ENCODE peak calls at places on chromosomes 1 and 21, in seven cellular contexts. One of them, this sample, is unnamed.

GRCh38 chr1:174769961-174770549 is 229.7 kb upstream of the CACYBP start:
- DNase-seq in COLO829: peak
- DNase-seq in NT2/D1: peak
- DNase-seq in stimulated activated naive CD4-positive, alpha-beta T cell: peak
- DNase-seq in CD4-positive, alpha-beta T cell: no peak
- DNase-seq in activated T-cell treated with anti-CD3 and anti-CD28 coated beads for 4 hours: no peak
- DNase-seq in CD8-positive, alpha-beta memory T cell: no peak
- DNase-seq in this sample: no peak

GRCh38 chr1:237220243-237220642 is 178.3 kb downstream of the RYR2 start:
- DNase-seq in activated T-cell treated with anti-CD3 and anti-CD28 coated beads for 4 hours: no peak
- DNase-seq in NT2/D1: no peak
- DNase-seq in COLO829: no peak
- DNase-seq in stimulated activated naive CD4-positive, alpha-beta T cell: no peak
- DNase-seq in CD8-positive, alpha-beta memory T cell: no peak
- DNase-seq in CD4-positive, alpha-beta T cell: no peak
- DNase-seq in this sample: no peak

GRCh38 chr1:99737016-99737415 is 29.4 kb downstream of the FRRS1 start:
- DNase-seq in activated T-cell treated with anti-CD3 and anti-CD28 coated beads for 4 hours: no peak
- DNase-seq in CD8-positive, alpha-beta memory T cell: no peak
- DNase-seq in stimulated activated naive CD4-positive, alpha-beta T cell: no peak
- DNase-seq in CD4-positive, alpha-beta T cell: no peak
- DNase-seq in COLO829: peak
- DNase-seq in NT2/D1: peak
- DNase-seq in this sample: no peak

GRCh38 chr1:23793018-23793781 is 2.3 kb downstream of the LYPLA2 start:
- DNase-seq in NT2/D1: no peak
- DNase-seq in CD8-positive, alpha-beta memory T cell: peak
- DNase-seq in COLO829: peak
- DNase-seq in activated T-cell treated with anti-CD3 and anti-CD28 coated beads for 4 hours: no peak
- DNase-seq in stimulated activated naive CD4-positive, alpha-beta T cell: no peak
- DNase-seq in CD4-positive, alpha-beta T cell: no peak
- DNase-seq in this sample: peak

GRCh38 chr1:165634154-165634921 is 3.3 kb downstream of the MGST3 start:
- DNase-seq in NT2/D1: no peak
- DNase-seq in activated T-cell treated with anti-CD3 and anti-CD28 coated beads for 4 hours: no peak
- DNase-seq in COLO829: no peak
- DNase-seq in CD4-positive, alpha-beta T cell: no peak
- DNase-seq in CD8-positive, alpha-beta memory T cell: no peak
- DNase-seq in stimulated activated naive CD4-positive, alpha-beta T cell: no peak
- DNase-seq in this sample: no peak

GRCh38 chr1:209150114-209150513 is 433.4 kb upstream of the CAMK1G start:
- DNase-seq in activated T-cell treated with anti-CD3 and anti-CD28 coated beads for 4 hours: no peak
- DNase-seq in stimulated activated naive CD4-positive, alpha-beta T cell: no peak
- DNase-seq in COLO829: peak
- DNase-seq in CD8-positive, alpha-beta memory T cell: no peak
- DNase-seq in NT2/D1: peak
- DNase-seq in CD4-positive, alpha-beta T cell: no peak
- DNase-seq in this sample: no peak

GRCh38 chr1:13808729-13809131 is 108.7 kb downstream of the PRDM2 start:
- DNase-seq in stimulated activated naive CD4-positive, alpha-beta T cell: no peak
- DNase-seq in CD4-positive, alpha-beta T cell: no peak
- DNase-seq in COLO829: no peak
- DNase-seq in NT2/D1: no peak
- DNase-seq in CD8-positive, alpha-beta memory T cell: no peak
- DNase-seq in activated T-cell treated with anti-CD3 and anti-CD28 coated beads for 4 hours: no peak
- DNase-seq in this sample: no peak

GRCh38 chr21:17083084-17083483 is 429.8 kb upstream of the CXADR start:
- DNase-seq in activated T-cell treated with anti-CD3 and anti-CD28 coated beads for 4 hours: no peak
- DNase-seq in stimulated activated naive CD4-positive, alpha-beta T cell: no peak
- DNase-seq in NT2/D1: no peak
- DNase-seq in COLO829: no peak
- DNase-seq in CD4-positive, alpha-beta T cell: no peak
- DNase-seq in CD8-positive, alpha-beta memory T cell: no peak
- DNase-seq in this sample: no peak

GRCh38 chr1:83998599-83999315 is at the start of gene TTLL7:
- DNase-seq in CD8-positive, alpha-beta memory T cell: peak
- DNase-seq in NT2/D1: peak
- DNase-seq in COLO829: peak
- DNase-seq in activated T-cell treated with anti-CD3 and anti-CD28 coated beads for 4 hours: peak
- DNase-seq in CD4-positive, alpha-beta T cell: peak
- DNase-seq in stimulated activated naive CD4-positive, alpha-beta T cell: no peak
- DNase-seq in this sample: peak

GRCh38 chr1:39540504-39541031 is 36.0 kb downstream of the PABPC4 start:
- DNase-seq in COLO829: peak
- DNase-seq in CD4-positive, alpha-beta T cell: no peak
- DNase-seq in stimulated activated naive CD4-positive, alpha-beta T cell: no peak
- DNase-seq in CD8-positive, alpha-beta memory T cell: no peak
- DNase-seq in NT2/D1: no peak
- DNase-seq in activated T-cell treated with anti-CD3 and anti-CD28 coated beads for 4 hours: no peak
- DNase-seq in this sample: no peak

GRCh38 chr1:62438163-62438562 is 1.3 kb downstream of the USP1 start:
- DNase-seq in stimulated activated naive CD4-positive, alpha-beta T cell: no peak
- DNase-seq in NT2/D1: no peak
- DNase-seq in CD4-positive, alpha-beta T cell: no peak
- DNase-seq in activated T-cell treated with anti-CD3 and anti-CD28 coated beads for 4 hours: no peak
- DNase-seq in CD8-positive, alpha-beta memory T cell: no peak
- DNase-seq in COLO829: no peak
- DNase-seq in this sample: no peak

GRCh38 chr1:33255347-33256311 is 663 bp upstream of the ZNF362 start:
- DNase-seq in CD4-positive, alpha-beta T cell: peak
- DNase-seq in NT2/D1: peak
- DNase-seq in CD8-positive, alpha-beta memory T cell: peak
- DNase-seq in stimulated activated naive CD4-positive, alpha-beta T cell: peak
- DNase-seq in activated T-cell treated with anti-CD3 and anti-CD28 coated beads for 4 hours: peak
- DNase-seq in COLO829: no peak
- DNase-seq in this sample: peak

GRCh38 chr1:245587435-245588105 is 432.8 kb downstream of the KIF26B start:
- DNase-seq in CD8-positive, alpha-beta memory T cell: no peak
- DNase-seq in NT2/D1: no peak
- DNase-seq in stimulated activated naive CD4-positive, alpha-beta T cell: no peak
- DNase-seq in COLO829: no peak
- DNase-seq in activated T-cell treated with anti-CD3 and anti-CD28 coated beads for 4 hours: no peak
- DNase-seq in CD4-positive, alpha-beta T cell: no peak
- DNase-seq in this sample: no peak

GRCh38 chr1:11789126-11790067 is 16.4 kb downstream of the MTHFR start:
- DNase-seq in stimulated activated naive CD4-positive, alpha-beta T cell: no peak
- DNase-seq in NT2/D1: no peak
- DNase-seq in CD8-positive, alpha-beta memory T cell: no peak
- DNase-seq in activated T-cell treated with anti-CD3 and anti-CD28 coated beads for 4 hours: no peak
- DNase-seq in COLO829: no peak
- DNase-seq in CD4-positive, alpha-beta T cell: no peak
- DNase-seq in this sample: no peak

GRCh38 chr1:14049965-14050364 is 350.0 kb downstream of the PRDM2 start:
- DNase-seq in CD4-positive, alpha-beta T cell: no peak
- DNase-seq in stimulated activated naive CD4-positive, alpha-beta T cell: no peak
- DNase-seq in NT2/D1: no peak
- DNase-seq in COLO829: no peak
- DNase-seq in CD8-positive, alpha-beta memory T cell: no peak
- DNase-seq in activated T-cell treated with anti-CD3 and anti-CD28 coated beads for 4 hours: no peak
- DNase-seq in this sample: no peak

GRCh38 chr1:208433086-208433485 is 188.9 kb upstream of the PLXNA2 start:
- DNase-seq in CD4-positive, alpha-beta T cell: no peak
- DNase-seq in COLO829: no peak
- DNase-seq in CD8-positive, alpha-beta memory T cell: no peak
- DNase-seq in stimulated activated naive CD4-positive, alpha-beta T cell: no peak
- DNase-seq in activated T-cell treated with anti-CD3 and anti-CD28 coated beads for 4 hours: no peak
- DNase-seq in NT2/D1: no peak
- DNase-seq in this sample: no peak

GRCh38 chr1:100443739-100444571 is 91.6 kb downstream of the CDC14A start:
- DNase-seq in CD4-positive, alpha-beta T cell: no peak
- DNase-seq in activated T-cell treated with anti-CD3 and anti-CD28 coated beads for 4 hours: no peak
- DNase-seq in CD8-positive, alpha-beta memory T cell: peak
- DNase-seq in stimulated activated naive CD4-positive, alpha-beta T cell: peak
- DNase-seq in NT2/D1: no peak
- DNase-seq in COLO829: no peak
- DNase-seq in this sample: no peak

GRCh38 chr21:18245493-18245967 is 897 bp downstream of the CHODL start:
- DNase-seq in COLO829: no peak
- DNase-seq in stimulated activated naive CD4-positive, alpha-beta T cell: no peak
- DNase-seq in CD8-positive, alpha-beta memory T cell: no peak
- DNase-seq in NT2/D1: no peak
- DNase-seq in activated T-cell treated with anti-CD3 and anti-CD28 coated beads for 4 hours: no peak
- DNase-seq in CD4-positive, alpha-beta T cell: no peak
- DNase-seq in this sample: no peak

GRCh38 chr1:37764888-37765441 is at the start of gene EPHA10:
- DNase-seq in CD4-positive, alpha-beta T cell: no peak
- DNase-seq in COLO829: no peak
- DNase-seq in stimulated activated naive CD4-positive, alpha-beta T cell: no peak
- DNase-seq in CD8-positive, alpha-beta memory T cell: no peak
- DNase-seq in activated T-cell treated with anti-CD3 and anti-CD28 coated beads for 4 hours: no peak
- DNase-seq in NT2/D1: no peak
- DNase-seq in this sample: no peak

GRCh38 chr1:233614173-233614742 is 352 bp downstream of the KCNK1 start:
- DNase-seq in activated T-cell treated with anti-CD3 and anti-CD28 coated beads for 4 hours: no peak
- DNase-seq in COLO829: no peak
- DNase-seq in CD4-positive, alpha-beta T cell: no peak
- DNase-seq in stimulated activated naive CD4-positive, alpha-beta T cell: no peak
- DNase-seq in CD8-positive, alpha-beta memory T cell: no peak
- DNase-seq in NT2/D1: peak
- DNase-seq in this sample: no peak

GRCh38 chr1:32939655-32940371 is 24.8 kb downstream of the RNF19B start:
- DNase-seq in activated T-cell treated with anti-CD3 and anti-CD28 coated beads for 4 hours: no peak
- DNase-seq in NT2/D1: no peak
- DNase-seq in COLO829: peak
- DNase-seq in stimulated activated naive CD4-positive, alpha-beta T cell: no peak
- DNase-seq in CD8-positive, alpha-beta memory T cell: no peak
- DNase-seq in CD4-positive, alpha-beta T cell: no peak
- DNase-seq in this sample: no peak

GRCh38 chr1:30881266-30882181 is 27.0 kb downstream of the SDC3 start:
- DNase-seq in NT2/D1: no peak
- DNase-seq in CD8-positive, alpha-beta memory T cell: no peak
- DNase-seq in activated T-cell treated with anti-CD3 and anti-CD28 coated beads for 4 hours: no peak
- DNase-seq in COLO829: no peak
- DNase-seq in CD4-positive, alpha-beta T cell: no peak
- DNase-seq in stimulated activated naive CD4-positive, alpha-beta T cell: no peak
- DNase-seq in this sample: no peak

GRCh38 chr1:240122639-240123604 is 31.2 kb downstream of the FMN2 start:
- DNase-seq in COLO829: no peak
- DNase-seq in activated T-cell treated with anti-CD3 and anti-CD28 coated beads for 4 hours: no peak
- DNase-seq in stimulated activated naive CD4-positive, alpha-beta T cell: no peak
- DNase-seq in NT2/D1: no peak
- DNase-seq in CD4-positive, alpha-beta T cell: no peak
- DNase-seq in CD8-positive, alpha-beta memory T cell: no peak
- DNase-seq in this sample: no peak

GRCh38 chr1:236501093-236501492 is 22.7 kb upstream of the LGALS8 start:
- DNase-seq in activated T-cell treated with anti-CD3 and anti-CD28 coated beads for 4 hours: no peak
- DNase-seq in COLO829: no peak
- DNase-seq in stimulated activated naive CD4-positive, alpha-beta T cell: no peak
- DNase-seq in CD4-positive, alpha-beta T cell: no peak
- DNase-seq in CD8-positive, alpha-beta memory T cell: no peak
- DNase-seq in NT2/D1: no peak
- DNase-seq in this sample: no peak

GRCh38 chr1:41313661-41314131 is 47.5 kb upstream of the FOXO6 start:
- DNase-seq in CD4-positive, alpha-beta T cell: no peak
- DNase-seq in NT2/D1: peak
- DNase-seq in stimulated activated naive CD4-positive, alpha-beta T cell: no peak
- DNase-seq in COLO829: no peak
- DNase-seq in activated T-cell treated with anti-CD3 and anti-CD28 coated beads for 4 hours: no peak
- DNase-seq in CD8-positive, alpha-beta memory T cell: no peak
- DNase-seq in this sample: peak

GRCh38 chr1:66518654-66519053 is 15.3 kb upstream of the SGIP1 start:
- DNase-seq in stimulated activated naive CD4-positive, alpha-beta T cell: no peak
- DNase-seq in NT2/D1: no peak
- DNase-seq in activated T-cell treated with anti-CD3 and anti-CD28 coated beads for 4 hours: no peak
- DNase-seq in CD4-positive, alpha-beta T cell: no peak
- DNase-seq in COLO829: no peak
- DNase-seq in CD8-positive, alpha-beta memory T cell: no peak
- DNase-seq in this sample: no peak

GRCh38 chr1:226723640-226724532 is 15.2 kb downstream of the ITPKB start:
- DNase-seq in CD8-positive, alpha-beta memory T cell: no peak
- DNase-seq in activated T-cell treated with anti-CD3 and anti-CD28 coated beads for 4 hours: no peak
- DNase-seq in CD4-positive, alpha-beta T cell: no peak
- DNase-seq in NT2/D1: peak
- DNase-seq in stimulated activated naive CD4-positive, alpha-beta T cell: no peak
- DNase-seq in COLO829: peak
- DNase-seq in this sample: no peak

GRCh38 chr21:31865429-31865970 is 7.3 kb upstream of the HUNK start:
- DNase-seq in CD4-positive, alpha-beta T cell: no peak
- DNase-seq in COLO829: no peak
- DNase-seq in activated T-cell treated with anti-CD3 and anti-CD28 coated beads for 4 hours: no peak
- DNase-seq in NT2/D1: no peak
- DNase-seq in CD8-positive, alpha-beta memory T cell: no peak
- DNase-seq in stimulated activated naive CD4-positive, alpha-beta T cell: no peak
- DNase-seq in this sample: no peak

GRCh38 chr1:12546771-12547585 is 71.0 kb downstream of the DHRS3 start:
- DNase-seq in activated T-cell treated with anti-CD3 and anti-CD28 coated beads for 4 hours: no peak
- DNase-seq in NT2/D1: no peak
- DNase-seq in COLO829: no peak
- DNase-seq in CD8-positive, alpha-beta memory T cell: no peak
- DNase-seq in CD4-positive, alpha-beta T cell: no peak
- DNase-seq in stimulated activated naive CD4-positive, alpha-beta T cell: no peak
- DNase-seq in this sample: no peak

GRCh38 chr1:119116725-119117124 is 23.7 kb downstream of the WARS2 start:
- DNase-seq in stimulated activated naive CD4-positive, alpha-beta T cell: no peak
- DNase-seq in NT2/D1: no peak
- DNase-seq in CD8-positive, alpha-beta memory T cell: no peak
- DNase-seq in activated T-cell treated with anti-CD3 and anti-CD28 coated beads for 4 hours: no peak
- DNase-seq in CD4-positive, alpha-beta T cell: no peak
- DNase-seq in COLO829: no peak
- DNase-seq in this sample: no peak

GRCh38 chr1:60387175-60387574 is 313.6 kb upstream of the C1orf87 start:
- DNase-seq in COLO829: no peak
- DNase-seq in CD8-positive, alpha-beta memory T cell: no peak
- DNase-seq in NT2/D1: no peak
- DNase-seq in activated T-cell treated with anti-CD3 and anti-CD28 coated beads for 4 hours: no peak
- DNase-seq in stimulated activated naive CD4-positive, alpha-beta T cell: no peak
- DNase-seq in CD4-positive, alpha-beta T cell: no peak
- DNase-seq in this sample: no peak

GRCh38 chr1:162235261-162235780 is 141.3 kb downstream of the SPATA46 start:
- DNase-seq in stimulated activated naive CD4-positive, alpha-beta T cell: no peak
- DNase-seq in activated T-cell treated with anti-CD3 and anti-CD28 coated beads for 4 hours: no peak
- DNase-seq in CD4-positive, alpha-beta T cell: no peak
- DNase-seq in CD8-positive, alpha-beta memory T cell: no peak
- DNase-seq in COLO829: no peak
- DNase-seq in NT2/D1: no peak
- DNase-seq in this sample: no peak

GRCh38 chr1:154420172-154420571 is 15.0 kb downstream of the IL6R start:
- DNase-seq in NT2/D1: no peak
- DNase-seq in COLO829: peak
- DNase-seq in CD4-positive, alpha-beta T cell: peak
- DNase-seq in CD8-positive, alpha-beta memory T cell: peak
- DNase-seq in activated T-cell treated with anti-CD3 and anti-CD28 coated beads for 4 hours: no peak
- DNase-seq in stimulated activated naive CD4-positive, alpha-beta T cell: no peak
- DNase-seq in this sample: no peak

GRCh38 chr1:91278754-91279153 is 125.9 kb downstream of the HFM1 start:
- DNase-seq in activated T-cell treated with anti-CD3 and anti-CD28 coated beads for 4 hours: no peak
- DNase-seq in COLO829: peak
- DNase-seq in CD4-positive, alpha-beta T cell: no peak
- DNase-seq in CD8-positive, alpha-beta memory T cell: no peak
- DNase-seq in NT2/D1: peak
- DNase-seq in stimulated activated naive CD4-positive, alpha-beta T cell: no peak
- DNase-seq in this sample: no peak

GRCh38 chr1:44884746-44885145 is 41.7 kb upstream of the PTCH2 start:
- DNase-seq in NT2/D1: no peak
- DNase-seq in CD4-positive, alpha-beta T cell: no peak
- DNase-seq in stimulated activated naive CD4-positive, alpha-beta T cell: no peak
- DNase-seq in COLO829: no peak
- DNase-seq in activated T-cell treated with anti-CD3 and anti-CD28 coated beads for 4 hours: no peak
- DNase-seq in CD8-positive, alpha-beta memory T cell: no peak
- DNase-seq in this sample: no peak